ENCODE peak calls at places on chromosomes 12 and 14, in four cellular contexts. One of them, this sample, is unnamed.

GRCh38 chr12:68641138-68641537 is 30.4 kb downstream of the RAP1B start:
- DNase-seq in T-helper 9 cell: no peak
- DNase-seq in fibroblast of mammary gland: no peak
- DNase-seq in mucosa of descending colon: no peak
- DNase-seq in this sample: no peak

GRCh38 chr12:108282676-108283075 is 56.4 kb downstream of the CMKLR1 start:
- DNase-seq in T-helper 9 cell: no peak
- DNase-seq in fibroblast of mammary gland: no peak
- DNase-seq in mucosa of descending colon: no peak
- DNase-seq in this sample: no peak

GRCh38 chr14:105204931-105205717 is 24.0 kb upstream of the NUDT14 start:
- DNase-seq in T-helper 9 cell: no peak
- DNase-seq in fibroblast of mammary gland: no peak
- DNase-seq in mucosa of descending colon: no peak
- DNase-seq in this sample: no peak

GRCh38 chr12:4251228-4251891 is 22.2 kb upstream of the CCND2 start:
- DNase-seq in T-helper 9 cell: no peak
- DNase-seq in fibroblast of mammary gland: no peak
- DNase-seq in mucosa of descending colon: no peak
- DNase-seq in this sample: no peak

GRCh38 chr12:128069359-128069997 is 197.5 kb upstream of the TMEM132C start:
- DNase-seq in T-helper 9 cell: no peak
- DNase-seq in fibroblast of mammary gland: peak; percentile 47
- DNase-seq in mucosa of descending colon: peak; percentile 53
- DNase-seq in this sample: peak; percentile 74

GRCh38 chr14:78202976-78203375 is 32.8 kb downstream of the NRXN3 start:
- DNase-seq in T-helper 9 cell: no peak
- DNase-seq in fibroblast of mammary gland: no peak
- DNase-seq in mucosa of descending colon: no peak
- DNase-seq in this sample: no peak

GRCh38 chr12:8860165-8860961 is 37.9 kb downstream of the A2ML1 start:
- DNase-seq in T-helper 9 cell: peak; percentile 18
- DNase-seq in fibroblast of mammary gland: peak; percentile 66
- DNase-seq in mucosa of descending colon: no peak
- DNase-seq in this sample: no peak

GRCh38 chr12:132545955-132546354 is 56.0 kb downstream of the FBRSL1 start:
- DNase-seq in T-helper 9 cell: no peak
- DNase-seq in fibroblast of mammary gland: no peak
- DNase-seq in mucosa of descending colon: no peak
- DNase-seq in this sample: no peak

GRCh38 chr14:101196795-101197590 is 293.5 kb upstream of the RTL1 start:
- DNase-seq in T-helper 9 cell: no peak
- DNase-seq in fibroblast of mammary gland: peak; percentile 8
- DNase-seq in mucosa of descending colon: no peak
- DNase-seq in this sample: no peak

GRCh38 chr12:54368709-54369596 is 4.7 kb upstream of the GPR84 start:
- DNase-seq in T-helper 9 cell: peak; percentile 92
- DNase-seq in fibroblast of mammary gland: peak; percentile 88
- DNase-seq in mucosa of descending colon: peak; percentile 93
- DNase-seq in this sample: peak; percentile 96